ENCODE peak calls at places on chromosomes 13 and 19, in eight cellular contexts. S is lower leg skin, X is fibroblast of the aortic adventitia, J is aorta, O is A549, D is astrocyte of the spinal cord, H is AG10803, G is brain microvascular endothelial cell. N is an unnamed sample.

GRCh38 chr13:87667686-87668085 is 3.5 kb upstream of the SLITRK5 start:
- DNase-seq in S (no peak), X (no peak), J (no peak), O (no peak), D (no peak), H (no peak), G (no peak), N (no peak)

GRCh38 chr19:35034005-35034502 is 3.8 kb downstream of the SCN1B start:
- DNase-seq in S (no peak), X (no peak), J (no peak), O (no peak), D (no peak), H (no peak), G (no peak), N (no peak)

GRCh38 chr19:17847538-17848366 is at the start of gene JAK3:
- DNase-seq in S (no peak), X (peak), J (peak), O (no peak), D (peak), H (peak), G (peak), N (no peak)

GRCh38 chr19:7349961-7350711 is 1.4 kb downstream of the ARHGEF18 start:
- DNase-seq in S (no peak), X (no peak), J (peak), O (no peak), D (no peak), H (no peak), G (no peak), N (no peak)

GRCh38 chr13:93146584-93147292 is 79.9 kb upstream of the GPC6 start:
- DNase-seq in S (no peak), X (peak), J (no peak), O (no peak), D (peak), H (peak), G (peak), N (peak)

GRCh38 chr19:48341515-48342413 is 16.4 kb downstream of the EMP3 start:
- DNase-seq in S (no peak), X (no peak), J (no peak), O (no peak), D (no peak), H (no peak), G (no peak), N (no peak)

GRCh38 chr13:39577833-39578232 is 25.2 kb downstream of the LHFPL6 start:
- DNase-seq in S (no peak), X (no peak), J (no peak), O (no peak), D (no peak), H (no peak), G (no peak), N (no peak)

GRCh38 chr13:101575591-101575990 is 123.1 kb downstream of the ITGBL1 start:
- DNase-seq in S (no peak), X (peak), J (no peak), O (no peak), D (no peak), H (peak), G (peak), N (no peak)

GRCh38 chr19:13226983-13227382 is 76.8 kb downstream of the IER2 start:
- DNase-seq in S (no peak), X (no peak), J (no peak), O (no peak), D (no peak), H (no peak), G (no peak), N (no peak)

GRCh38 chr19:39696418-39696817 is 7.9 kb upstream of the LGALS14 start:
- DNase-seq in S (no peak), X (peak), J (no peak), O (no peak), D (no peak), H (peak), G (no peak), N (no peak)

GRCh38 chr13:50127017-50127725 is 111.9 kb downstream of the KCNRG start:
- DNase-seq in S (peak), X (peak), J (peak), O (no peak), D (peak), H (peak), G (no peak), N (no peak)

GRCh38 chr13:50529154-50529882 is 314.2 kb downstream of the DLEU7 start:
- DNase-seq in S (peak), X (peak), J (peak), O (no peak), D (peak), H (peak), G (peak), N (peak)

GRCh38 chr19:13965377-13965896 is 13.1 kb downstream of the DCAF15 start:
- DNase-seq in S (no peak), X (no peak), J (peak), O (no peak), D (no peak), H (no peak), G (no peak), N (no peak)

GRCh38 chr19:10420444-10421239 is at the start of gene PDE4A:
- DNase-seq in S (no peak), X (no peak), J (no peak), O (peak), D (no peak), H (no peak), G (no peak), N (no peak)

GRCh38 chr19:43839139-43839538 is 12.0 kb downstream of the ZNF283 start:
- DNase-seq in S (no peak), X (no peak), J (no peak), O (no peak), D (no peak), H (no peak), G (no peak), N (no peak)

GRCh38 chr19:17966497-17967257 is at the start of gene KCNN1:
- DNase-seq in S (no peak), X (no peak), J (no peak), O (peak), D (no peak), H (no peak), G (no peak), N (no peak)

GRCh38 chr13:63449549-63449948 is 2033.9 kb upstream of the PCDH20 start:
- DNase-seq in S (no peak), X (no peak), J (no peak), O (no peak), D (no peak), H (no peak), G (no peak), N (no peak)

GRCh38 chr13:111363121-111363520 is 42.7 kb downstream of the TEX29 start:
- DNase-seq in S (no peak), X (no peak), J (peak), O (no peak), D (no peak), H (no peak), G (no peak), N (no peak)

GRCh38 chr19:19039901-19040300 is 6.5 kb downstream of the ARMC6 start:
- DNase-seq in S (no peak), X (no peak), J (no peak), O (no peak), D (no peak), H (no peak), G (no peak), N (no peak)

GRCh38 chr13:43258771-43259170 is 235.4 kb downstream of the DNAJC15 start:
- DNase-seq in S (no peak), X (no peak), J (no peak), O (no peak), D (no peak), H (no peak), G (no peak), N (no peak)

GRCh38 chr13:67964091-67964490 is 734.0 kb upstream of the PCDH9 start:
- DNase-seq in S (no peak), X (no peak), J (no peak), O (no peak), D (no peak), H (no peak), G (no peak), N (no peak)

GRCh38 chr13:72125561-72125960 is 258.6 kb upstream of the DACH1 start:
- DNase-seq in S (no peak), X (no peak), J (no peak), O (no peak), D (no peak), H (no peak), G (peak), N (peak)

GRCh38 chr19:37537391-37537947 is 30.7 kb downstream of the ZNF793 start:
- DNase-seq in S (no peak), X (no peak), J (no peak), O (no peak), D (no peak), H (no peak), G (no peak), N (no peak)

GRCh38 chr19:8515317-8515716 is 1.4 kb upstream of the ZNF414 start:
- DNase-seq in S (no peak), X (no peak), J (no peak), O (no peak), D (no peak), H (no peak), G (no peak), N (no peak)

GRCh38 chr19:54325194-54325621 is 12.2 kb upstream of the LILRA5 start:
- DNase-seq in S (no peak), X (peak), J (no peak), O (peak), D (peak), H (peak), G (peak), N (no peak)

GRCh38 chr19:19752760-19753403 is 20.0 kb upstream of the ZNF14 start:
- DNase-seq in S (no peak), X (no peak), J (peak), O (no peak), D (no peak), H (no peak), G (no peak), N (no peak)

GRCh38 chr19:11759805-11760204 is 7.0 kb upstream of the ZNF441 start:
- DNase-seq in S (no peak), X (no peak), J (no peak), O (no peak), D (no peak), H (no peak), G (no peak), N (no peak)

GRCh38 chr13:64255988-64256387 is 2840.3 kb upstream of the PCDH20 start:
- DNase-seq in S (no peak), X (no peak), J (no peak), O (no peak), D (no peak), H (no peak), G (no peak), N (no peak)

GRCh38 chr13:19910336-19911072 is 47.1 kb upstream of the ZMYM5 start:
- DNase-seq in S (no peak), X (peak), J (no peak), O (peak), D (peak), H (peak), G (peak), N (no peak)

GRCh38 chr13:21668665-21669599 is 1.9 kb upstream of the FGF9 start:
- DNase-seq in S (no peak), X (peak), J (no peak), O (no peak), D (peak), H (peak), G (peak), N (no peak)

GRCh38 chr13:50133277-50133953 is 118.2 kb downstream of the KCNRG start:
- DNase-seq in S (no peak), X (no peak), J (no peak), O (no peak), D (no peak), H (no peak), G (no peak), N (no peak)

GRCh38 chr19:55526216-55527196 is 10.4 kb downstream of the SBK2 start:
- DNase-seq in S (no peak), X (peak), J (no peak), O (peak), D (peak), H (peak), G (peak), N (peak)

GRCh38 chr13:44703371-44703770 is 127.2 kb upstream of the TSC22D1 start:
- DNase-seq in S (no peak), X (no peak), J (no peak), O (no peak), D (peak), H (peak), G (peak), N (peak)

GRCh38 chr13:72565893-72566292 is 161.5 kb downstream of the MZT1 start:
- DNase-seq in S (no peak), X (peak), J (no peak), O (no peak), D (peak), H (peak), G (peak), N (no peak)

DNA sequence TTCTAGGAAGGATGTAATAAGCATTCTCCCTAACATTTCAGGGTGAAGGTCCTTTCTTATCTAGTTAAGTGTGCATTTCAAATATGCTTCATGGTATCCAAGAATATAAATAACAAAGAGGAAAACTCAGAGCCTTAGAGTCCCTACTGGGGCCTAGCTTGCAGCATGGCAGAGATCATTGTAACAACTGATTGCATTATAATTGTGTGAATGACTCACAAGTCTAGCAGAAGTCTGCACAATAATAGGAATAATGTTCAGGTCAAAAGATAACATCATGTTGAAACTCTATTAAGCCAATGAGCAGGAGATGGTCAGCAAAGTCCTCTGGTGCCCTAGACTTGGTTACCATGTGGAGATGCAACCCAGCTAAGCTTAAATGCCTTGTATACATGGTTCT is 3.4 kb downstream of the POSTN start:
- DNase-seq in S (no peak), X (peak), J (no peak), O (no peak), D (peak), H (peak), G (peak), N (no peak)
- H3K4me3 ChIP-seq in S (no peak), X (no peak), J (no peak), O (no peak), D (no peak), H (no peak), G (no peak), N (no peak)

GRCh38 chr19:46015080-46015960 is 7.5 kb downstream of the PGLYRP1 start:
- DNase-seq in S (peak), X (no peak), J (peak), O (peak), D (peak), H (peak), G (no peak), N (no peak)
- H3K4me3 ChIP-seq in S (peak), X (no peak), J (no peak), O (peak), D (no peak), H (no peak), G (peak), N (peak)

DNA sequence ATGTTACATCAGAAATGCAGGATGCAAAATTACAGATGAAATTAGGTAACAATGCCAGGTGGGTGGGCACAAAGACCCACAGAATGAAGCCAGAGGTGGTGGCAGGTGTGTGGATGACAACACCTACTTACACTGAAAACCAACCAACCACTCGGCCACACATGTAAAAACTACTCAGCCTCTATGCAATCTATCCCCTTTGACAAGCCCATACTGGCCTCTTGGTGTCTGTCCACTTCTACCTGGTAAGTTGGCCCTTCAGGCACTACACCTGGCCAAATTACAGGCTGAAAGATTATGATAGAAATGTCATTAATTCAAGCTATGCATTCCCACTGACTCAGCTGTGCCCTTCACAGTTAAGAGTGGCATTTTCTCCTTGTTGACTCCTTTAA is 50.0 kb downstream of the BRD4 start:
- DNase-seq in S (no peak), X (no peak), J (no peak), O (no peak), D (no peak), H (no peak), G (no peak), N (no peak)
- H3K4me3 ChIP-seq in S (no peak), X (no peak), J (no peak), O (no peak), D (no peak), H (no peak), G (no peak), N (no peak)

GRCh38 chr19:31351212-31352193 is 2.3 kb upstream of the TSHZ3 start:
- DNase-seq in S (no peak), X (peak), J (peak), O (peak), D (peak), H (peak), G (peak), N (no peak)

GRCh38 chr19:31350033-31350692 is 927 bp upstream of the TSHZ3 start:
- DNase-seq in S (no peak), X (no peak), J (peak), O (no peak), D (peak), H (peak), G (no peak), N (no peak)

GRCh38 chr19:31349160-31349881 is at the start of gene TSHZ3:
- DNase-seq in S (peak), X (peak), J (peak), O (peak), D (peak), H (peak), G (peak), N (peak)

GRCh38 chr19:31352296-31352781 is 3.1 kb upstream of the TSHZ3 start:
- DNase-seq in S (no peak), X (no peak), J (no peak), O (no peak), D (no peak), H (no peak), G (no peak), N (no peak)

GRCh38 chr19:31350693-31351211 is 1.5 kb upstream of the TSHZ3 start:
- DNase-seq in S (no peak), X (peak), J (peak), O (no peak), D (peak), H (peak), G (peak), N (no peak)
- H3K4me3 ChIP-seq in S (peak), X (peak), J (peak), O (peak), D (peak), H (peak), G (peak), N (peak)

GRCh38 chr13:30340367-30341184 is 33.2 kb upstream of the KATNAL1 start:
- DNase-seq in S (peak), X (peak), J (peak), O (no peak), D (peak), H (peak), G (peak), N (peak)
- H3K4me3 ChIP-seq in S (no peak), X (peak), J (no peak), O (no peak), D (no peak), H (peak), G (no peak), N (peak)

DNA sequence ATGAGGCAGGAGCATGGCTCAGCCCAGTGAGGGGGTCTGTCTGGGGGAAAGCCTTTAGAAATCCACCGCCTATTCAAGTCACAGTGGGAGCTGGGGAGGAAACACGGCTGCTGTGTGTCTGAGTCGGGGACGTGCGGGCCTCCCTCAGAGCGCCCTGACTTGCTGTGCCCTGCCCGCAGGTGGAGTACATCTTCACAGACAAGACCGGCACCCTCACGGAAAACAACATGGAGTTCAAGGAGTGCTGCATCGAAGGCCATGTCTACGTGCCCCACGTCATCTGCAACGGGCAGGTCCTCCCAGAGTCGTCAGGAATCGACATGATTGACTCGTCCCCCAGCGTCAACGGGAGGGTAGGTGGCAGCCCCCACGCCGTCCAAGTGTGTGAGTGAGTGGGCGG is 137.8 kb upstream of the MCF2L start:
- DNase-seq in S (no peak), X (no peak), J (peak), O (no peak), D (no peak), H (no peak), G (no peak), N (no peak)
- H3K4me3 ChIP-seq in S (no peak), X (no peak), J (no peak), O (no peak), D (no peak), H (no peak), G (no peak), N (no peak)

N was measured in skeletal muscle cell.